ENCODE peak calls at places on chromosomes 1 and 21, in four cellular contexts. C is stomach, Y is thoracic aorta, L is lower lobe of right lung. D is an unnamed sample. For H3K27me3, the result is how much of the 10 kb centered on the place peaks cover.

GRCh38 chr1:54849219-54850081 is 37.5 kb downstream of the DHCR24 start:
- DNase-seq in C (no peak), Y (no peak), L (no peak), D (no peak)

GRCh38 chr1:212967767-212968166 is 17.4 kb downstream of the VASH2 start:
- DNase-seq in L (no peak), Y (no peak), C (no peak), D (no peak)

GRCh38 chr1:160097911-160098851 is at the start of gene IGSF8:
- DNase-seq in Y (peak), L (peak), C (peak), D (peak)

GRCh38 chr1:107547363-107548155 is 406.7 kb downstream of the NTNG1 start:
- DNase-seq in C (no peak), L (no peak), Y (no peak), D (no peak)

GRCh38 chr1:35369922-35370671 is 101.6 kb downstream of the ZMYM4 start:
- DNase-seq in L (no peak), C (peak), Y (no peak), D (peak)

GRCh38 chr1:93653656-93654055 is 28.0 kb downstream of the BCAR3 start:
- DNase-seq in Y (no peak), C (no peak), L (no peak), D (no peak)

GRCh38 chr1:175572932-175573871 is 170.2 kb downstream of the TNR start:
- DNase-seq in C (no peak), Y (no peak), L (no peak), D (peak)

GRCh38 chr1:168513656-168514404 is 30.0 kb downstream of the XCL2 start:
- DNase-seq in Y (no peak), C (no peak), L (no peak), D (no peak)

GRCh38 chr1:3469104-3469848 is 14.8 kb downstream of the ARHGEF16 start:
- DNase-seq in Y (no peak), C (no peak), L (peak), D (no peak)

DNA sequence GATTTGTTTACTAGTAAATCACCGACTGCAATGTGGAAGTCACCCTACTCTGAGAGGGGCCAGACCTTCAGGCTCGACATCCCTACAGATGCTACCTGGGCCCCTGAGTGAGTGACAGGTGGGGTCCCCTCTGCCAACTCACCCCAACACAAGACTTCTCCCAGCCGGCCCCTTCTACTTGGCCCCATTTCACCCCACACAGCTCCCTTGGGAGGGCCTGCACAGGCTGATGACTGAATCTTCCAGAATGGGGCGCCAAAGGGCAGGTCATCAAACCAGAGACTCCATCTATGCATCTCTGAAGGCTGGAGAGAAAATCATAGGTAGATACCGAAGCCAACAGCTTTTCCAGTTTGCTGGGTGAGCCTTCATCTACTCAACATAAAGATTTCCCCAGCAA is 9.4 kb upstream of the S100A8 start:
- DNase-seq in Y (no peak), C (no peak), L (no peak), D (no peak)
- TF ChIP-seq CTCF in Y (no peak), C (no peak), L (no peak), D (no peak)

DNA sequence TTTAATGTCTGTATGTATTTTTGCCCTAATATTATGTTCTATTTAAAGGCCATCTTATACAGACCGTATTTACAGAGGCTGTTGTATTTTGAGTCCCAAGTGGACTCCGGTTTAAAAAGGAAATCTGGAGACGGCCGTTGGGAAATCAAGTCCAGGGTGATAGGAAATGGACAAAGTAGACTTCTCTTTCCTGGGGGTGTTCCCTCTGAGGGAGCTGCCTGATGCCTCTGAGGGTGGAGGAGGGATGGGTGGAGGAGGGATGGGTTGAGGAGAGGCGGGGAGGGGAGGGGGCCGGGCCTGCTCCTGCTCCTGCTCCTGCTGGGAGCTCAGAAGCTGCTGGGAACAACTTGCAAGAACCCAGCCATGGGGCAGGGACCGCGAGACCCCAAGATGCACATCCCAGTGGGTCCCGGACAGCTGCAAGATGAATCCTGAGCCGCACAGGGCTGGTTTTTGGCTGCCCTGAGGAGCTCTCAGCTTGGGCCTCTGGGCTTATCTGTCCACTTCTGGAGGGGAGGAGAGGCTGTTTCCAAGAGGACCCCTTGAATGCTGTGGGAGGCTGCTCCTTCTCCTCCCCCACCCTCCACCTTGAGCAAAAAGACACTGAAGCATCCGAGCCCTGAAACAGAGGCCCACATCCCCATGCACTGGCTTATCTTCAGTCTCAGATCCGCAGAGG is 12.0 kb upstream of the ACTL8 start:
- DNase-seq in L (no peak), C (no peak), Y (no peak), D (no peak)
- H3K27me3 ChIP-seq in L (under half), C (under half), Y (under half), D (under half)

DNA sequence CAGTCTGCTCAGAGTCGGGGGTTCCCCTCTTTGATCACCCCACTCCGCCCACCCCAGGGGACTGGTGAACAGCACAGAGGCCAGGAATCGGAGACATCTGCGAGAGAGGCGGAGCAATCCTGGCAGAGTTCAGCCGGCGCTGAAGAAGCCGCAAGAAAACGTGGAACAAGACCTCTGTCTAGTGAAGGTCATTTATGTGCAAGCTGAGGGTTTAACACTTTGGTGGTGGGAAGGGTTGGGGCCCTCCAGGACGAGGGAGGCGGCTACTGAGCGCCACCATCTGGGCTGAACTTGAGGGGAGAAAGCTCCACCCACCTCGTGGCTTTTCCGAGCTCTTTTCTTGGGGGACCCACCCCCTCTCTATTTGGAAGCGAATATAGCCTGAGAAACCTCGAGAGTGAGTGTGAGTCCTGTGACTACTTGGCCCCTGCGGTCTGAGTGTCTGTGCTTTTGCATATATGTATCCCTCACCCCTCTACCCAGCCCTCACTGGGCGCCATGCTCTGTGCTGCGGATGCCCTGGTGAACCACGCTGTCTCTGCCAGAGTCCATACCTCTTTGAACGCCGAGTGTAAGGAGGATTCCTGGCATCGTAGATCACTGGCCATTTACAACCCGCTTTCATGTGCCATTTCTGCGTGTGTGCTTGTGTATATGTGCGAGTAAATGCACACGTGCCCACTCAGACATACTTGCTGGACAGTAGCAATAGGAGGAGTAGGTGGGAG is 1.2 kb upstream of the EPHA10 start:
- DNase-seq in Y (no peak), L (no peak), C (no peak), D (no peak)
- TF ChIP-seq CTCF in Y (no peak), L (no peak), C (no peak), D (no peak)

DNA sequence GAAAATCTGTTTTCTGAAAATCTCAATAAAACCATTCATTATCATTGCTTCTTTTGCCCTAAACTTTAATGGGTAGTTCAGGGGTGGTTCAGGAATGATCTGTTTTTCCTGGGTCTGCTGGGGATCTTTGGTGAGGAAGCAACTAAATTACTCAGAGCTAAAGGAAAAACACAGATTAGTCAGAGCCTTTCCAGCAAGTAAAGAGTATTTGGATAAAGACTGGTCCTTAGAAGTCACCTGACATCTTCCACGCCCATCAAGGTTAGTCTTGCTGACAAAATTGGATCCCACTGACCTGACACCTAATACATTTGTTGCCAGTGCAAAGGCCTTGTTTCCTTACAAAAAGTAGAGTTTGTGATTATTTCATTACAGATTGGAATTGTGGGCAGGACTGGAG is 24.2 kb downstream of the HSPA13 start:
- DNase-seq in L (no peak), Y (no peak), C (no peak), D (no peak)
- H3K27me3 ChIP-seq in L (under half), Y (under half), C (under half), D (under half)

DNA sequence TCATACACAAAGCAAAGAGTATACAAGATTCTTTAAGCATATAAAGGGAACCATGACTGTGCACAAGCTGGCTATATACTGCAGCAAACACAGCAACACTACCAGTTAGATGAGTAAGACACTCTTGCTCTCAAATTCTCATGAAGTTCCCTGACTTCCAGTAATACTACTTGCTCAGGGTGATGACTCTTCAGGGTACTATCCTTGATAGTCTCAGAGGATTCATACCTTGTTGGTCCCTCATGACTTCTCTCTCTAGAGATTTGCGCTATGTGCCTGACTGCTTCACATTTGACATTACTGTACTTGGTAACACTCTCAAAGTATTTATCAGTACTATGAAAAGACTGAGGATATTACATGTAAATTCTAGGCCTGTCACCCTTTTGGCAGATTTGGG is 159.8 kb upstream of the ZRANB2 start:
- DNase-seq in C (no peak), Y (no peak), L (no peak), D (no peak)
- TF ChIP-seq CTCF in C (no peak), Y (no peak), L (no peak), D (no peak)

DNA sequence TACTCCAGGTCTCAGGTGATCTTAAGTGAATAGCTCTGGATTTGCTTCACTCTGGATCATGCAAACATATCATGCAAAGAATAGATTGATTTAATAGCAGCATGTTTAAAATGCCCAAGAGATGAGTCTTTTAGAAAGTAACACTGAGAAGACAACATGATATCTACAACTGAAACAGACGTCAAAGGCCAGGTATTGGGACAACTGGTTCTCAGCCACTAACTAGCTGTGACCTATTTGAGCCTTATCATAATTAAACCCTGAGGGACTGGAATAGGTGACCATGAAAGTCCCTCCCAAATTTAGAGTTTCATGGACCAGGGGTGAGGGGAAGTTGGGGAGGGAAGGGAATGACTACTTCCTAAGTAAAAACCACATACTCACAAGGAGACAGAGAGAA is 95.7 kb downstream of the NIBAN1 start:
- DNase-seq in Y (no peak), C (no peak), L (no peak), D (no peak)
- H3K27me3 ChIP-seq in Y (under half), C (under half), L (under half), D (under half)